ENCODE peak calls at places on chromosomes 12 and 14, in eight cellular contexts. One of them, this sample, is unnamed.

GRCh38 chr12:48025281-48025680 is 21.0 kb upstream of the COL2A1 start:
- DNase-seq in psoas muscle: no peak
- DNase-seq in Karpas-422: no peak
- DNase-seq in kidney: no peak
- DNase-seq in heart right ventricle: no peak
- DNase-seq in cardiac muscle cell: no peak
- DNase-seq in tibial nerve: no peak
- DNase-seq in CD8-positive, alpha-beta T cell: no peak
- DNase-seq in this sample: no peak

GRCh38 chr12:116045158-116045557 is 232.3 kb downstream of the MED13L start:
- DNase-seq in CD8-positive, alpha-beta T cell: no peak
- DNase-seq in cardiac muscle cell: peak; percentile 12
- DNase-seq in psoas muscle: no peak
- DNase-seq in tibial nerve: no peak
- DNase-seq in Karpas-422: no peak
- DNase-seq in kidney: no peak
- DNase-seq in heart right ventricle: no peak
- DNase-seq in this sample: no peak

GRCh38 chr12:128920468-128920867 is 67.2 kb downstream of the GLT1D1 start:
- DNase-seq in cardiac muscle cell: no peak
- DNase-seq in heart right ventricle: no peak
- DNase-seq in CD8-positive, alpha-beta T cell: no peak
- DNase-seq in psoas muscle: no peak
- DNase-seq in kidney: no peak
- DNase-seq in tibial nerve: no peak
- DNase-seq in Karpas-422: no peak
- DNase-seq in this sample: no peak

GRCh38 chr12:22803725-22804124 is 178.8 kb downstream of the ETNK1 start:
- DNase-seq in cardiac muscle cell: no peak
- DNase-seq in heart right ventricle: no peak
- DNase-seq in tibial nerve: no peak
- DNase-seq in CD8-positive, alpha-beta T cell: no peak
- DNase-seq in psoas muscle: no peak
- DNase-seq in kidney: no peak
- DNase-seq in Karpas-422: no peak
- DNase-seq in this sample: no peak

GRCh38 chr14:103108749-103109207 is 14.3 kb downstream of the EXOC3L4 start:
- DNase-seq in tibial nerve: no peak
- DNase-seq in CD8-positive, alpha-beta T cell: no peak
- DNase-seq in cardiac muscle cell: no peak
- DNase-seq in Karpas-422: no peak
- DNase-seq in kidney: peak; percentile 88
- DNase-seq in heart right ventricle: no peak
- DNase-seq in psoas muscle: peak; percentile 76
- DNase-seq in this sample: no peak

GRCh38 chr14:37434867-37435266 is 160.2 kb downstream of the FOXA1 start:
- DNase-seq in CD8-positive, alpha-beta T cell: no peak
- DNase-seq in kidney: no peak
- DNase-seq in tibial nerve: no peak
- DNase-seq in cardiac muscle cell: no peak
- DNase-seq in heart right ventricle: no peak
- DNase-seq in psoas muscle: no peak
- DNase-seq in Karpas-422: no peak
- DNase-seq in this sample: no peak

GRCh38 chr14:38900887-38901286 is 202.1 kb downstream of the SEC23A start:
- DNase-seq in psoas muscle: no peak
- DNase-seq in kidney: no peak
- DNase-seq in tibial nerve: no peak
- DNase-seq in Karpas-422: no peak
- DNase-seq in heart right ventricle: no peak
- DNase-seq in cardiac muscle cell: no peak
- DNase-seq in CD8-positive, alpha-beta T cell: no peak
- DNase-seq in this sample: no peak

GRCh38 chr12:31518680-31519227 is 72.2 kb downstream of the DENND5B start:
- DNase-seq in cardiac muscle cell: peak; percentile 44
- DNase-seq in Karpas-422: peak; percentile 45
- DNase-seq in tibial nerve: no peak
- DNase-seq in kidney: no peak
- DNase-seq in heart right ventricle: no peak
- DNase-seq in CD8-positive, alpha-beta T cell: no peak
- DNase-seq in psoas muscle: no peak
- DNase-seq in this sample: no peak

GRCh38 chr14:95043732-95044462 is 113.4 kb downstream of the DICER1 start:
- DNase-seq in tibial nerve: no peak
- DNase-seq in psoas muscle: no peak
- DNase-seq in heart right ventricle: no peak
- DNase-seq in kidney: no peak
- DNase-seq in CD8-positive, alpha-beta T cell: no peak
- DNase-seq in cardiac muscle cell: no peak
- DNase-seq in Karpas-422: no peak
- DNase-seq in this sample: no peak

GRCh38 chr14:55976219-55976618 is 142.0 kb upstream of the PELI2 start:
- DNase-seq in tibial nerve: no peak
- DNase-seq in heart right ventricle: no peak
- DNase-seq in psoas muscle: no peak
- DNase-seq in CD8-positive, alpha-beta T cell: no peak
- DNase-seq in Karpas-422: no peak
- DNase-seq in cardiac muscle cell: no peak
- DNase-seq in kidney: peak; percentile 31
- DNase-seq in this sample: no peak

GRCh38 chr12:11182529-11182928 is 4.2 kb downstream of the TAS2R42 start:
- DNase-seq in psoas muscle: no peak
- DNase-seq in heart right ventricle: no peak
- DNase-seq in cardiac muscle cell: no peak
- DNase-seq in kidney: no peak
- DNase-seq in CD8-positive, alpha-beta T cell: no peak
- DNase-seq in Karpas-422: no peak
- DNase-seq in tibial nerve: no peak
- DNase-seq in this sample: no peak

GRCh38 chr12:4145990-4146859 is 127.3 kb upstream of the CCND2 start:
- DNase-seq in Karpas-422: no peak
- DNase-seq in tibial nerve: no peak
- DNase-seq in cardiac muscle cell: no peak
- DNase-seq in heart right ventricle: no peak
- DNase-seq in psoas muscle: no peak
- DNase-seq in CD8-positive, alpha-beta T cell: no peak
- DNase-seq in kidney: no peak
- DNase-seq in this sample: no peak

GRCh38 chr12:114662512-114663177 is 21.3 kb downstream of the TBX3 start:
- DNase-seq in psoas muscle: peak; percentile 80
- DNase-seq in heart right ventricle: peak; percentile 72
- DNase-seq in kidney: peak; percentile 85
- DNase-seq in cardiac muscle cell: peak; percentile 80
- DNase-seq in tibial nerve: peak; percentile 77
- DNase-seq in CD8-positive, alpha-beta T cell: peak; percentile 28
- DNase-seq in Karpas-422: peak; percentile 78
- DNase-seq in this sample: peak; percentile 59

GRCh38 chr14:55336161-55336560 is 64.9 kb downstream of the FBXO34 start:
- DNase-seq in kidney: no peak
- DNase-seq in Karpas-422: no peak
- DNase-seq in psoas muscle: no peak
- DNase-seq in tibial nerve: no peak
- DNase-seq in CD8-positive, alpha-beta T cell: no peak
- DNase-seq in heart right ventricle: no peak
- DNase-seq in cardiac muscle cell: no peak
- DNase-seq in this sample: peak; percentile 71

GRCh38 chr12:67193705-67194104 is 75.5 kb upstream of the CAND1 start:
- DNase-seq in tibial nerve: no peak
- DNase-seq in psoas muscle: no peak
- DNase-seq in kidney: no peak
- DNase-seq in cardiac muscle cell: peak; percentile 77
- DNase-seq in CD8-positive, alpha-beta T cell: no peak
- DNase-seq in heart right ventricle: no peak
- DNase-seq in Karpas-422: peak; percentile 71
- DNase-seq in this sample: peak; percentile 26

GRCh38 chr12:25764892-25765291 is 193.6 kb upstream of the RASSF8 start:
- DNase-seq in Karpas-422: no peak
- DNase-seq in tibial nerve: no peak
- DNase-seq in cardiac muscle cell: no peak
- DNase-seq in psoas muscle: no peak
- DNase-seq in heart right ventricle: no peak
- DNase-seq in kidney: no peak
- DNase-seq in CD8-positive, alpha-beta T cell: no peak
- DNase-seq in this sample: no peak

GRCh38 chr14:65211341-65211987 is 109.1 kb upstream of the MAX start:
- DNase-seq in Karpas-422: no peak
- DNase-seq in heart right ventricle: no peak
- DNase-seq in psoas muscle: no peak
- DNase-seq in kidney: no peak
- DNase-seq in CD8-positive, alpha-beta T cell: no peak
- DNase-seq in tibial nerve: no peak
- DNase-seq in cardiac muscle cell: no peak
- DNase-seq in this sample: no peak

GRCh38 chr14:99720941-99721791 is 37.1 kb downstream of the CYP46A1 start:
- DNase-seq in cardiac muscle cell: no peak
- DNase-seq in tibial nerve: no peak
- DNase-seq in psoas muscle: no peak
- DNase-seq in CD8-positive, alpha-beta T cell: no peak
- DNase-seq in kidney: no peak
- DNase-seq in Karpas-422: no peak
- DNase-seq in heart right ventricle: no peak
- DNase-seq in this sample: no peak
- H3K27ac ChIP-seq in cardiac muscle cell: no peak overlapping the region
- H3K27ac ChIP-seq in tibial nerve: no peak overlapping the region
- H3K27ac ChIP-seq in psoas muscle: no peak overlapping the region
- H3K27ac ChIP-seq in CD8-positive, alpha-beta T cell: no peak overlapping the region
- H3K27ac ChIP-seq in kidney: no peak overlapping the region
- H3K27ac ChIP-seq in Karpas-422: no peak overlapping the region
- H3K27ac ChIP-seq in heart right ventricle: no peak overlapping the region
- H3K27ac ChIP-seq in this sample: no peak overlapping the region

GRCh38 chr12:53564941-53565340 is 57.7 kb upstream of the NPFF start:
- DNase-seq in psoas muscle: no peak
- DNase-seq in tibial nerve: no peak
- DNase-seq in kidney: no peak
- DNase-seq in heart right ventricle: no peak
- DNase-seq in Karpas-422: peak; percentile 56
- DNase-seq in CD8-positive, alpha-beta T cell: no peak
- DNase-seq in cardiac muscle cell: no peak
- DNase-seq in this sample: no peak
- H3K4me1 ChIP-seq in psoas muscle: peaks cover 20% of the 10 kb centered on the region
- H3K4me1 ChIP-seq in tibial nerve: peaks cover 26% of the 10 kb centered on the region
- H3K4me1 ChIP-seq in kidney: no peaks in the 10 kb centered on the region
- H3K4me1 ChIP-seq in heart right ventricle: peaks cover 4% of the 10 kb centered on the region
- H3K4me1 ChIP-seq in Karpas-422: peaks cover 51% of the 10 kb centered on the region
- H3K4me1 ChIP-seq in CD8-positive, alpha-beta T cell: peaks cover 26% of the 10 kb centered on the region
- H3K4me1 ChIP-seq in cardiac muscle cell: peaks cover 10% of the 10 kb centered on the region
- H3K4me1 ChIP-seq in this sample: peaks cover 8% of the 10 kb centered on the region

DNA sequence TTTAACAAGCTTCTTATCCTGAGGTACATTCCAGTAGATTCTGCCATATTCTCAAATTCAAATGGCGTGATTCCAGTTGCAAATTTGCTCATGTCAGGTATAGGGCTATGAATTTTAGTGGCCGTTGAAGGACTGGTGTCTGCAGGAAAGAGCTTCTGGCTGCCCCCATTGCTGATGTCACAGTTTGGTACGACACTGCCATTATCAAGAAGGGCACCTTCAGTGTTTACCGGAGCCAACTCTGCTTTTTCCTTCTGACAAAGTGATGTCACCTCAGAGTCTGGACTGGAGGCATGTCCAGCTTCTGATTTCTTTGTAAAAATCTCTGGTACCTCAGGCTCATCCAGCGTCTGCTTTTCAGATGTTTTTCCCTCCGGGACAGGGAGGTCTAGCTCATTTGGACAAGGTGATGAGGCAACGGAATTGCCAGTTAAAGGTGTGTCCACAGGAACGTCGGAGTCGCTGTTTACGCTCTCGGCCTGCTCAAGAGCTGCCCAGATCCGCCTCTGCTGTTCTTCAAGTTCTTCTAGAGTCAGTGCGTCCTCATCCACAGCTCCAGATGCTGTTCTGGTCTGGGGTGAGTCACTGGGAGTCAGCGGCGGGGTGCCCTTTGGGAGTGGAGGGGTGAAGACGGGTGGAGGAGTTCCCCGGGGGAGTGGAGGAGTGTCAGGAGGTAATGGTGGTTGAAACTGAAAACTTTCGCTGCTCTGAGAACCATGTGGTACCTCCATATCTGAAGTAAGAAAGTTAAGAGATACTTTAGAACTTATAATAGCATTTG is 27.0 kb downstream of the ZCCHC8 start:
- DNase-seq in tibial nerve: no peak
- DNase-seq in kidney: no peak
- DNase-seq in CD8-positive, alpha-beta T cell: no peak
- DNase-seq in psoas muscle: no peak
- DNase-seq in Karpas-422: no peak
- DNase-seq in heart right ventricle: no peak
- DNase-seq in cardiac muscle cell: no peak
- DNase-seq in this sample: no peak
- H3K36me3 ChIP-seq in tibial nerve: peaks cover 66% of the 10 kb centered on the region
- H3K36me3 ChIP-seq in kidney: peaks cover 28% of the 10 kb centered on the region
- H3K36me3 ChIP-seq in CD8-positive, alpha-beta T cell: peaks cover 20% of the 10 kb centered on the region
- H3K36me3 ChIP-seq in psoas muscle: peaks cover 10% of the 10 kb centered on the region
- H3K36me3 ChIP-seq in Karpas-422: peaks cover 24% of the 10 kb centered on the region
- H3K36me3 ChIP-seq in heart right ventricle: peaks cover 3% of the 10 kb centered on the region
- H3K36me3 ChIP-seq in cardiac muscle cell: peaks cover 45% of the 10 kb centered on the region
- H3K36me3 ChIP-seq in this sample: peaks cover 48% of the 10 kb centered on the region

GRCh38 chr12:96375841-96376249 is 24.4 kb downstream of the CDK17 start:
- DNase-seq in Karpas-422: peak; percentile 83
- DNase-seq in CD8-positive, alpha-beta T cell: no peak
- DNase-seq in tibial nerve: no peak
- DNase-seq in cardiac muscle cell: no peak
- DNase-seq in kidney: no peak
- DNase-seq in psoas muscle: no peak
- DNase-seq in heart right ventricle: no peak
- DNase-seq in this sample: no peak

GRCh38 chr12:96383371-96383770 is 16.9 kb downstream of the CDK17 start:
- DNase-seq in CD8-positive, alpha-beta T cell: no peak
- DNase-seq in cardiac muscle cell: no peak
- DNase-seq in heart right ventricle: no peak
- DNase-seq in Karpas-422: no peak
- DNase-seq in tibial nerve: no peak
- DNase-seq in kidney: no peak
- DNase-seq in psoas muscle: no peak
- DNase-seq in this sample: no peak

GRCh38 chr12:96376865-96377264 is 23.4 kb downstream of the CDK17 start:
- DNase-seq in CD8-positive, alpha-beta T cell: no peak
- DNase-seq in heart right ventricle: no peak
- DNase-seq in kidney: no peak
- DNase-seq in tibial nerve: no peak
- DNase-seq in Karpas-422: no peak
- DNase-seq in cardiac muscle cell: no peak
- DNase-seq in psoas muscle: no peak
- DNase-seq in this sample: no peak

GRCh38 chr12:96375173-96375572 is 25.1 kb downstream of the CDK17 start:
- DNase-seq in CD8-positive, alpha-beta T cell: no peak
- DNase-seq in cardiac muscle cell: no peak
- DNase-seq in Karpas-422: no peak
- DNase-seq in psoas muscle: no peak
- DNase-seq in heart right ventricle: no peak
- DNase-seq in kidney: no peak
- DNase-seq in tibial nerve: no peak
- DNase-seq in this sample: no peak

DNA sequence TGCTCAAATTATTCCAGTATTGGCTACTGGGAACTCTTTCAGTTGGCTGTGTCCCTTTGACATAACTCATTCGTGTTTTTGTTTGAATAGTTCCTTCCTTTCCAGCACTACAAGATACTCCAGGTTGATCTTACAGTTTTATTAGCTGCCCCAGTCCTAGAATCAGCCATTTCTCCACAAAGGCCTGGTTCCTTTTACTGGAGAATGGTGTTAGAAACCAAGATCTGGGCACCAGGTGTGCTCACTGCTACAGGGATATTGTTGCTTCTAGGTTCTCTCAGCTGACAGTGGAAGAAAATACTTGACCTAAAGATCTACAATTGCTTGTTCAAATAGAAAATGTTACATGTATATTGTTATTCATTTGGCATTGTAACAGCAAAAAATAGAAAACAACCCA is 21.9 kb downstream of the CDK17 start:
- DNase-seq in heart right ventricle: no peak
- DNase-seq in cardiac muscle cell: no peak
- DNase-seq in kidney: no peak
- DNase-seq in tibial nerve: no peak
- DNase-seq in psoas muscle: no peak
- DNase-seq in Karpas-422: no peak
- DNase-seq in CD8-positive, alpha-beta T cell: no peak
- DNase-seq in this sample: no peak
- H3K27ac ChIP-seq in heart right ventricle: no peak overlapping the region
- H3K27ac ChIP-seq in cardiac muscle cell: no peak overlapping the region
- H3K27ac ChIP-seq in kidney: no peak overlapping the region
- H3K27ac ChIP-seq in tibial nerve: no peak overlapping the region
- H3K27ac ChIP-seq in psoas muscle: no peak overlapping the region
- H3K27ac ChIP-seq in Karpas-422: peak overlapping the region; percentile 90
- H3K27ac ChIP-seq in CD8-positive, alpha-beta T cell: no peak overlapping the region
- H3K27ac ChIP-seq in this sample: peak overlapping the region; percentile 80

This sample was measured in CD4-positive, CD25-positive, alpha-beta regulatory T cell.